ENCODE peak calls at places on chromosomes 5 and 9, in seven cellular contexts. One of them, this sample, is unnamed.
A peak's percentile ranks its signal among the peaks of the same experiment; 100 is the strongest.

GRCh38 chr5:55101556-55102276 is 730 bp upstream of the GZMA start:
- DNase-seq in effector memory CD4-positive, alpha-beta T cell: no peak
- DNase-seq in RCC 7860: no peak
- DNase-seq in GM10248: no peak
- DNase-seq in CD4-positive, alpha-beta T cell: no peak
- DNase-seq in lung: no peak
- DNase-seq in GM12865: no peak
- DNase-seq in this sample: no peak

GRCh38 chr9:130732131-130732530 is 38.6 kb downstream of the EXOSC2 start:
- DNase-seq in effector memory CD4-positive, alpha-beta T cell: no peak
- DNase-seq in RCC 7860: no peak
- DNase-seq in GM10248: no peak
- DNase-seq in CD4-positive, alpha-beta T cell: no peak
- DNase-seq in lung: no peak
- DNase-seq in GM12865: no peak
- DNase-seq in this sample: no peak

GRCh38 chr5:142871880-142872200 is 101.7 kb downstream of the ARHGAP26 start:
- DNase-seq in effector memory CD4-positive, alpha-beta T cell: no peak
- DNase-seq in RCC 7860: no peak
- DNase-seq in GM10248: no peak
- DNase-seq in CD4-positive, alpha-beta T cell: no peak
- DNase-seq in lung: no peak
- DNase-seq in GM12865: no peak
- DNase-seq in this sample: no peak

GRCh38 chr5:134142806-134143205 is 28.3 kb downstream of the TCF7 start:
- DNase-seq in effector memory CD4-positive, alpha-beta T cell: no peak
- DNase-seq in RCC 7860: no peak
- DNase-seq in GM10248: no peak
- DNase-seq in CD4-positive, alpha-beta T cell: no peak
- DNase-seq in lung: no peak
- DNase-seq in GM12865: no peak
- DNase-seq in this sample: no peak

GRCh38 chr9:86974421-86974820 is 27.1 kb upstream of the GAS1 start:
- DNase-seq in effector memory CD4-positive, alpha-beta T cell: no peak
- DNase-seq in RCC 7860: no peak
- DNase-seq in GM10248: no peak
- DNase-seq in CD4-positive, alpha-beta T cell: no peak
- DNase-seq in lung: no peak
- DNase-seq in GM12865: no peak
- DNase-seq in this sample: no peak

GRCh38 chr5:147567917-147568598 is 58.2 kb upstream of the DPYSL3 start:
- DNase-seq in effector memory CD4-positive, alpha-beta T cell: no peak
- DNase-seq in RCC 7860: peak; percentile 22
- DNase-seq in GM10248: no peak
- DNase-seq in CD4-positive, alpha-beta T cell: no peak
- DNase-seq in lung: no peak
- DNase-seq in GM12865: no peak
- DNase-seq in this sample: no peak

GRCh38 chr9:36132081-36132480 is 4.5 kb upstream of the GLIPR2 start:
- DNase-seq in effector memory CD4-positive, alpha-beta T cell: no peak
- DNase-seq in RCC 7860: no peak
- DNase-seq in GM10248: no peak
- DNase-seq in CD4-positive, alpha-beta T cell: no peak
- DNase-seq in lung: no peak
- DNase-seq in GM12865: no peak
- DNase-seq in this sample: no peak

GRCh38 chr5:1905108-1905507 is 22.4 kb upstream of the IRX4 start:
- DNase-seq in effector memory CD4-positive, alpha-beta T cell: no peak
- DNase-seq in RCC 7860: no peak
- DNase-seq in GM10248: no peak
- DNase-seq in CD4-positive, alpha-beta T cell: no peak
- DNase-seq in lung: no peak
- DNase-seq in GM12865: no peak
- DNase-seq in this sample: no peak

GRCh38 chr9:137095664-137096517 is 9.1 kb downstream of the MAN1B1 start:
- DNase-seq in effector memory CD4-positive, alpha-beta T cell: peak; percentile 76
- DNase-seq in RCC 7860: no peak
- DNase-seq in GM10248: peak; percentile 87
- DNase-seq in CD4-positive, alpha-beta T cell: peak; percentile 87
- DNase-seq in lung: no peak
- DNase-seq in GM12865: peak; percentile 86
- DNase-seq in this sample: peak; percentile 55

GRCh38 chr9:85041737-85042136 is 372.2 kb downstream of the NTRK2 start:
- DNase-seq in effector memory CD4-positive, alpha-beta T cell: no peak
- DNase-seq in RCC 7860: no peak
- DNase-seq in GM10248: no peak
- DNase-seq in CD4-positive, alpha-beta T cell: no peak
- DNase-seq in lung: no peak
- DNase-seq in GM12865: no peak
- DNase-seq in this sample: no peak

GRCh38 chr5:134132372-134133212 is 18.1 kb downstream of the TCF7 start:
- DNase-seq in effector memory CD4-positive, alpha-beta T cell: peak; percentile 84
- DNase-seq in RCC 7860: no peak
- DNase-seq in GM10248: peak; percentile 80
- DNase-seq in CD4-positive, alpha-beta T cell: peak; percentile 89
- DNase-seq in lung: no peak
- DNase-seq in GM12865: peak; percentile 96
- DNase-seq in this sample: peak; percentile 24

GRCh38 chr9:6575324-6575758 is 70.2 kb downstream of the GLDC start:
- DNase-seq in effector memory CD4-positive, alpha-beta T cell: no peak
- DNase-seq in RCC 7860: no peak
- DNase-seq in GM10248: peak; percentile 48
- DNase-seq in CD4-positive, alpha-beta T cell: no peak
- DNase-seq in lung: no peak
- DNase-seq in GM12865: peak; percentile 75
- DNase-seq in this sample: peak; percentile 67

GRCh38 chr5:443239-444151 is 519 bp downstream of the EXOC3 start:
- DNase-seq in effector memory CD4-positive, alpha-beta T cell: no peak
- DNase-seq in RCC 7860: no peak
- DNase-seq in GM10248: peak; percentile 57
- DNase-seq in CD4-positive, alpha-beta T cell: peak; percentile 19
- DNase-seq in lung: no peak
- DNase-seq in GM12865: peak; percentile 44
- DNase-seq in this sample: no peak

GRCh38 chr9:129361196-129361595 is 183.1 kb upstream of the IER5L start:
- DNase-seq in effector memory CD4-positive, alpha-beta T cell: no peak
- DNase-seq in RCC 7860: no peak
- DNase-seq in GM10248: no peak
- DNase-seq in CD4-positive, alpha-beta T cell: no peak
- DNase-seq in lung: no peak
- DNase-seq in GM12865: no peak
- DNase-seq in this sample: no peak

GRCh38 chr9:97993000-97993399 is 9.9 kb downstream of the ANP32B start:
- DNase-seq in effector memory CD4-positive, alpha-beta T cell: no peak
- DNase-seq in RCC 7860: no peak
- DNase-seq in GM10248: no peak
- DNase-seq in CD4-positive, alpha-beta T cell: no peak
- DNase-seq in lung: no peak
- DNase-seq in GM12865: peak; percentile 38
- DNase-seq in this sample: no peak

GRCh38 chr5:125913200-125913599 is 510.0 kb upstream of the GRAMD2B start:
- DNase-seq in effector memory CD4-positive, alpha-beta T cell: no peak
- DNase-seq in RCC 7860: no peak
- DNase-seq in GM10248: no peak
- DNase-seq in CD4-positive, alpha-beta T cell: no peak
- DNase-seq in lung: no peak
- DNase-seq in GM12865: no peak
- DNase-seq in this sample: no peak

GRCh38 chr9:134616341-134616740 is 25.3 kb upstream of the COL5A1 start:
- DNase-seq in effector memory CD4-positive, alpha-beta T cell: no peak
- DNase-seq in RCC 7860: no peak
- DNase-seq in GM10248: no peak
- DNase-seq in CD4-positive, alpha-beta T cell: no peak
- DNase-seq in lung: no peak
- DNase-seq in GM12865: no peak
- DNase-seq in this sample: no peak

GRCh38 chr9:93594041-93594756 is 17.8 kb downstream of the PHF2 start:
- DNase-seq in effector memory CD4-positive, alpha-beta T cell: no peak
- DNase-seq in RCC 7860: no peak
- DNase-seq in GM10248: no peak
- DNase-seq in CD4-positive, alpha-beta T cell: no peak
- DNase-seq in lung: peak; percentile 66
- DNase-seq in GM12865: no peak
- DNase-seq in this sample: no peak

GRCh38 chr5:16741007-16741406 is 124.2 kb upstream of the RETREG1 start:
- DNase-seq in effector memory CD4-positive, alpha-beta T cell: no peak
- DNase-seq in RCC 7860: no peak
- DNase-seq in GM10248: no peak
- DNase-seq in CD4-positive, alpha-beta T cell: no peak
- DNase-seq in lung: no peak
- DNase-seq in GM12865: no peak
- DNase-seq in this sample: no peak

GRCh38 chr9:17462869-17463464 is 115.9 kb upstream of the SH3GL2 start:
- DNase-seq in effector memory CD4-positive, alpha-beta T cell: no peak
- DNase-seq in RCC 7860: peak; percentile 30
- DNase-seq in GM10248: peak; percentile 13
- DNase-seq in CD4-positive, alpha-beta T cell: no peak
- DNase-seq in lung: no peak
- DNase-seq in GM12865: peak; percentile 52
- DNase-seq in this sample: peak; percentile 10

GRCh38 chr5:123665822-123666371 is 153.9 kb downstream of the CSNK1G3 start:
- DNase-seq in effector memory CD4-positive, alpha-beta T cell: no peak
- DNase-seq in RCC 7860: no peak
- DNase-seq in GM10248: no peak
- DNase-seq in CD4-positive, alpha-beta T cell: no peak
- DNase-seq in lung: no peak
- DNase-seq in GM12865: peak; percentile 15
- DNase-seq in this sample: no peak

GRCh38 chr5:74538206-74538661 is 102.3 kb downstream of the ENC1 start:
- DNase-seq in effector memory CD4-positive, alpha-beta T cell: no peak
- DNase-seq in RCC 7860: no peak
- DNase-seq in GM10248: no peak
- DNase-seq in CD4-positive, alpha-beta T cell: no peak
- DNase-seq in lung: peak; percentile 61
- DNase-seq in GM12865: no peak
- DNase-seq in this sample: no peak